ENCODE peak calls at places on chromosome 9, in six cellular contexts. One of them, this sample, is unnamed.

GRCh38 chr9:131116281-131117101 is 8.9 kb upstream of the NUP214 start:
- DNase-seq in GM12891: no peak
- DNase-seq in HepG2: no peak
- DNase-seq in H1: no peak
- DNase-seq in GM12878: no peak
- DNase-seq in K562: no peak
- DNase-seq in this sample: no peak

GRCh38 chr9:15244001-15244441 is 63.0 kb downstream of the TTC39B start:
- DNase-seq in GM12891: no peak
- DNase-seq in GM12878: no peak
- DNase-seq in HepG2: no peak
- DNase-seq in H1: no peak
- DNase-seq in K562: no peak
- DNase-seq in this sample: no peak

GRCh38 chr9:129630967-129631672 is 5.2 kb downstream of the NTMT1 start:
- DNase-seq in K562: no peak
- DNase-seq in GM12891: no peak
- DNase-seq in HepG2: no peak
- DNase-seq in GM12878: no peak
- DNase-seq in H1: no peak
- DNase-seq in this sample: no peak

GRCh38 chr9:18077941-18078678 is 395.8 kb upstream of the ADAMTSL1 start:
- DNase-seq in GM12878: no peak
- DNase-seq in HepG2: no peak
- DNase-seq in K562: no peak
- DNase-seq in H1: no peak
- DNase-seq in GM12891: no peak
- DNase-seq in this sample: no peak

GRCh38 chr9:126498331-126498730 is 115.4 kb upstream of the LMX1B start:
- DNase-seq in H1: no peak
- DNase-seq in GM12878: no peak
- DNase-seq in HepG2: no peak
- DNase-seq in GM12891: no peak
- DNase-seq in K562: no peak
- DNase-seq in this sample: no peak

GRCh38 chr9:76023715-76024195 is 133.3 kb downstream of the PCSK5 start:
- DNase-seq in GM12891: no peak
- DNase-seq in K562: no peak
- DNase-seq in GM12878: no peak
- DNase-seq in H1: no peak
- DNase-seq in HepG2: peak; percentile 82
- DNase-seq in this sample: no peak

GRCh38 chr9:114037961-114038723 is 40.0 kb downstream of the AMBP start:
- DNase-seq in GM12891: no peak
- DNase-seq in GM12878: no peak
- DNase-seq in H1: peak; percentile 15
- DNase-seq in K562: no peak
- DNase-seq in HepG2: no peak
- DNase-seq in this sample: no peak

GRCh38 chr9:109477269-109478203 is 20.6 kb downstream of the PTPN3 start:
- DNase-seq in HepG2: peak; percentile 97
- DNase-seq in H1: no peak
- DNase-seq in GM12891: no peak
- DNase-seq in K562: peak; percentile 23
- DNase-seq in GM12878: peak; percentile 24
- DNase-seq in this sample: no peak

GRCh38 chr9:108654566-108654965 is 201.2 kb downstream of the ACTL7B start:
- DNase-seq in K562: no peak
- DNase-seq in H1: no peak
- DNase-seq in GM12878: no peak
- DNase-seq in GM12891: no peak
- DNase-seq in HepG2: no peak
- DNase-seq in this sample: no peak

GRCh38 chr9:118529210-118529609 is 825.0 kb downstream of the TLR4 start:
- DNase-seq in K562: no peak
- DNase-seq in HepG2: no peak
- DNase-seq in GM12878: no peak
- DNase-seq in GM12891: no peak
- DNase-seq in H1: no peak
- DNase-seq in this sample: no peak

GRCh38 chr9:9003184-9003583 is 1203.6 kb upstream of the DMAC1 start:
- DNase-seq in H1: no peak
- DNase-seq in GM12878: no peak
- DNase-seq in GM12891: no peak
- DNase-seq in HepG2: peak; percentile 16
- DNase-seq in K562: no peak
- DNase-seq in this sample: no peak

GRCh38 chr9:107237873-107238272 is 45.2 kb upstream of the RAD23B start:
- DNase-seq in HepG2: no peak
- DNase-seq in H1: no peak
- DNase-seq in GM12878: no peak
- DNase-seq in GM12891: no peak
- DNase-seq in K562: no peak
- DNase-seq in this sample: no peak

GRCh38 chr9:73137286-73137899 is 14.3 kb upstream of the ANXA1 start:
- DNase-seq in HepG2: no peak
- DNase-seq in K562: no peak
- DNase-seq in GM12891: no peak
- DNase-seq in GM12878: no peak
- DNase-seq in H1: no peak
- DNase-seq in this sample: no peak

GRCh38 chr9:76996700-76997099 is 22.8 kb upstream of the FOXB2 start:
- DNase-seq in H1: no peak
- DNase-seq in HepG2: peak; percentile 12
- DNase-seq in K562: peak; percentile 25
- DNase-seq in GM12891: no peak
- DNase-seq in GM12878: no peak
- DNase-seq in this sample: no peak

DNA sequence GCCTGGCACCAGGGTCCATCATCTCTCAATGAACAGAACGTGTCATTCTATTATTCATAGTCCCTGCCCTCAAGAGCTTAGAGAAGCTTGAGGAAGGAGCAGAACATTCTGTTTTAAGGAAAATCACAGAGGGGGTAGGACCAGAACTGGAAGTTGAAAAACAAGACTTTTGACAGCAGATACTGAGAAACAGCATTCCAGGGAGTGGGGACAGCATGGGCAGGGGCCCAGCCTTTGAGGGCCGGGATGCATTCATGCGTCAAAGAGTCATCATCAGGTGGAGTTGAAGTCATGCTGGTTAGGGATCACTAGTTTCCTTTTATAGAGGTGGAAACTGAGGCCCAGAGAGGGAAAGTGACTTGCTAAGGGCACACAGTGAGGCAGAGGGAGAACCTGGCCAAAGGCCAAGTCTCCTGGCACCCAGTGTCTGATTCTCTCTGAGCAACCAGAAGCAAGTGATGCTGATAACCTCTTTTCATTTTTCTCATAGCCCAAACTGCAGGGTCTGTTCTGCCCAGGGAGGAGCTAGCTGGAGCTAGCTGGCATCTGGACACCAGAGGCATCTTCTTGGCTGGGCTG is 41.5 kb upstream of the STXBP1 start:
- DNase-seq in HepG2: no peak
- DNase-seq in GM12891: no peak
- DNase-seq in K562: no peak
- DNase-seq in GM12878: no peak
- DNase-seq in H1: no peak
- DNase-seq in this sample: no peak
- TF ChIP-seq POLR2AphosphoS5 in HepG2: no peak
- TF ChIP-seq POLR2AphosphoS5 in GM12891: no peak
- TF ChIP-seq POLR2AphosphoS5 in K562: no peak
- TF ChIP-seq POLR2AphosphoS5 in GM12878: no peak
- TF ChIP-seq POLR2AphosphoS5 in H1: no peak
- TF ChIP-seq POLR2AphosphoS5 in this sample: no peak

GRCh38 chr9:124776952-124777645 is at the start of gene OLFML2A:
- DNase-seq in K562: no peak
- DNase-seq in GM12891: peak; percentile 49
- DNase-seq in HepG2: no peak
- DNase-seq in H1: no peak
- DNase-seq in GM12878: no peak
- DNase-seq in this sample: no peak
- TF ChIP-seq POLR2A in K562: no peak
- TF ChIP-seq POLR2A in GM12891: no peak
- TF ChIP-seq POLR2A in HepG2: no peak
- TF ChIP-seq POLR2A in H1: no peak
- TF ChIP-seq POLR2A in GM12878: no peak
- TF ChIP-seq POLR2A in this sample: no peak

DNA sequence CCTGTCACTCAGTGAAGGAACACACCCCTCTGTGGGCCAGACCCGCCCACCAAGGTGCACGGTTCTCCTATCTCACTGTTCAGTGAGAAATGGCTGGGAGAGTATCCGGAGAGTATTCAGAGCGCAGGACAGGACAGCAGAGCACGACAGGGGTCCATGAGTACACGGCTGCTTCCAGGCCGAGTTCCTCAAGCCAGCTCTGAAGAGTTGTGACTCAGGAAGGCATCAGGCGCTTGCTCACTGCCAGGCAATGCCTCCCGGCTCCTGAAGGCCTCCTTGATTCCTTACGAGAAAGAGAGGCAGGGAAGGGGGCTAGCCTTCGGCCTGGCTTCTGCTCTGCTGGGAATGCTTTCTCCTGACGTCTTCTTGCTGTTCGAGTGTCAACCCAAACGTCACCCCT is 132.1 kb upstream of the PPP1R26 start:
- DNase-seq in HepG2: no peak
- DNase-seq in GM12878: no peak
- DNase-seq in GM12891: no peak
- DNase-seq in K562: no peak
- DNase-seq in H1: no peak
- DNase-seq in this sample: no peak
- TF ChIP-seq TAF1 in HepG2: no peak
- TF ChIP-seq TAF1 in GM12878: no peak
- TF ChIP-seq TAF1 in GM12891: no peak
- TF ChIP-seq TAF1 in K562: no peak
- TF ChIP-seq TAF1 in H1: no peak
- TF ChIP-seq TAF1 in this sample: no peak

DNA sequence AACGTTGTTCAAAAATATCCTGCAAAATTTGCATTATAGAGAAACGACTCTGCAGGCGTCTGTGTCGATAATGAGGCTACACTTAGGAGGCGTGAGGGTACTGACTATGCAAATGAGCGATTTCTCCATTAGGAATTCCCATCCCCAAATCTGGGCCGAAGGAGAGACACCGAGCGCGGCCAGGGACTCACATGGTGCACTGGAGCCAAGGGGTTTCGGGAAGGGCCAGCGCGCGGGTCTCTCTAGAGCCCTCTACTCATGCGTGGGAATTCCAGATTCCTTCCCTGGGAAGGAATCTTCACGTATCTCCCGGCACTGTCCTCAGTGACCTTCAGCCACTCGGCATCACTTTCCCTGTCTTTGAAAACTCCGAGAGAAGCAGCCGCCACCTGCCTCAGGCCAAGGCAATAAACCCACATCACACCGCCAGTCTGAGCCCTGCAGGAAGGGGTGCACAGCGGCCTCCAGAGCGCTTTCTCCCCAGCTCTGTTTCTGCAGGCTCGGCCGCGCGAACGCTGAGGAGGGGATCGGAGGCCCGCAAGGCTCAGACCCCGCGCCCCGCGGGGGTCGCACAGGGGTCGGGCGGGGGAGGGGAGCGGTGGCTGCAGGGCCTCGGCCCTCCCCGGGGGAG is 653 bp upstream of the DENND4C start:
- DNase-seq in K562: peak; percentile 70
- DNase-seq in H1: peak; percentile 21
- DNase-seq in GM12878: no peak
- DNase-seq in HepG2: peak; percentile 51
- DNase-seq in GM12891: peak; percentile 61
- DNase-seq in this sample: peak; percentile 53
- TF ChIP-seq POLR2AphosphoS5 in K562: no peak
- TF ChIP-seq POLR2AphosphoS5 in H1: peak; percentile 24
- TF ChIP-seq POLR2AphosphoS5 in GM12878: no peak
- TF ChIP-seq POLR2AphosphoS5 in HepG2: peak; percentile 76
- TF ChIP-seq POLR2AphosphoS5 in GM12891: no peak
- TF ChIP-seq POLR2AphosphoS5 in this sample: no peak

GRCh38 chr9:134602547-134603362 is 38.8 kb upstream of the COL5A1 start:
- DNase-seq in GM12891: no peak
- DNase-seq in H1: peak; percentile 51
- DNase-seq in HepG2: peak; percentile 42
- DNase-seq in K562: no peak
- DNase-seq in GM12878: no peak
- DNase-seq in this sample: no peak
- TF ChIP-seq POLR2A in GM12891: no peak
- TF ChIP-seq POLR2A in H1: no peak
- TF ChIP-seq POLR2A in HepG2: no peak
- TF ChIP-seq POLR2A in K562: no peak
- TF ChIP-seq POLR2A in GM12878: no peak
- TF ChIP-seq POLR2A in this sample: no peak

GRCh38 chr9:100586093-100586492 is 8.2 kb downstream of the CAVIN4 start:
- DNase-seq in K562: no peak
- DNase-seq in GM12878: no peak
- DNase-seq in GM12891: no peak
- DNase-seq in H1: no peak
- DNase-seq in HepG2: no peak
- DNase-seq in this sample: no peak
- TF ChIP-seq TAF1 in K562: no peak
- TF ChIP-seq TAF1 in GM12878: no peak
- TF ChIP-seq TAF1 in GM12891: no peak
- TF ChIP-seq TAF1 in H1: no peak
- TF ChIP-seq TAF1 in HepG2: no peak
- TF ChIP-seq TAF1 in this sample: no peak

DNA sequence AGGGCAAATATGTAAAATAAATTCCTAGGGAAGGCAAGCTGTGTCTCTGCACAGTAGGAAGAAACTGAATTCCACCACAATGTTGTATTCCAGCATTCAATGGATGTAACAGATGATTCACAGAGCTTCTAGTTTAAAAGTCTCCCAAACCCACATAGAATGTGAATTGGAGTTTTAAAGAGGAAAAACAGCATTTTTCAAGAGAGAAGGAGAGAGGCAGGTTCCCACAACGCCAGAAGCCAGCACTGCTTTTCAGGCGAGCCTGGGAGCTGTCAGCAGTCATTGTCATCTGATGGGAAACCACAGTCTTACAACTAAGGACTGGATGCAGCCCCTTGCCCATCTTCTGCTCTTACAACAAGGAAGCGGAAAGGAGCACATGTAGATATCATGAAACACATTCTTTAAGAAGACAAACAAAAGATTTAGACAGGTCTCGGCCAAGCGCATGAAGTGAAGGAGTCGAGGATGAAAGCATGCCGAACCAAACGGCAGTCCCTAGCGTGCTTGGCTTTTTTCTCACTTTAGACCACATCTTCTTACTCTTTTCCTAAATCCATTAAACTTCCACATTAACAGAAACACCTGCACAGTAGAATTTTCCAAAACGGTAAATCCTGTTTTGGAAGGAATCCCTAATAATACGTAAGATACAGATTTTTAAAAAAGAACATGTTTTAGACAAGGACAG is 611 bp downstream of the DIRAS2 start:
- DNase-seq in HepG2: no peak
- DNase-seq in K562: no peak
- DNase-seq in H1: no peak
- DNase-seq in GM12878: no peak
- DNase-seq in GM12891: no peak
- DNase-seq in this sample: no peak
- TF ChIP-seq POLR2AphosphoS5 in HepG2: no peak
- TF ChIP-seq POLR2AphosphoS5 in K562: no peak
- TF ChIP-seq POLR2AphosphoS5 in H1: no peak
- TF ChIP-seq POLR2AphosphoS5 in GM12878: no peak
- TF ChIP-seq POLR2AphosphoS5 in GM12891: no peak
- TF ChIP-seq POLR2AphosphoS5 in this sample: no peak

This sample was measured in GM12892.